ENCODE peak calls at places on chromosomes 3 and 15, in nine cellular contexts. P is tibial nerve; O is IMR-90; T is CD4-positive, alpha-beta T cell; M is HFFc6; D is H9; F is spleen; E is fibroblast of pulmonary artery; V is fibroblast of lung. W is an unnamed sample.

GRCh38 chr15:40103124-40103858 is 5.4 kb downstream of the BMF start:
- DNase-seq in T (no peak), F (peak), P (peak), E (peak), D (peak), M (peak), O (peak), V (peak), W (peak)

GRCh38 chr3:14884665-14885064 is 62.7 kb upstream of the NR2C2 start:
- DNase-seq in F (peak), O (no peak), E (no peak), M (no peak), D (no peak), V (no peak), P (no peak), T (peak), W (no peak)

GRCh38 chr3:126056123-126056522 is 27.8 kb downstream of the SLC41A3 start:
- DNase-seq in D (no peak), V (no peak), F (no peak), P (no peak), T (no peak), M (no peak), E (no peak), O (no peak), W (no peak)

GRCh38 chr15:90035095-90035834 is 34.1 kb downstream of the ZNF710 start:
- DNase-seq in O (peak), T (no peak), M (no peak), D (no peak), F (peak), P (no peak), E (peak), V (peak), W (peak)

GRCh38 chr3:139455855-139456254 is 20.5 kb downstream of the RBP2 start:
- DNase-seq in V (no peak), M (no peak), T (no peak), P (no peak), F (no peak), O (no peak), E (no peak), D (no peak), W (no peak)

GRCh38 chr3:121992601-121993560 is 29.2 kb downstream of the ILDR1 start:
- DNase-seq in M (no peak), P (no peak), F (peak), E (no peak), O (no peak), T (no peak), V (no peak), D (no peak), W (no peak)

GRCh38 chr3:50570508-50571279 is 1.4 kb downstream of the HEMK1 start:
- DNase-seq in P (no peak), D (no peak), E (no peak), F (no peak), O (no peak), V (no peak), M (no peak), T (no peak), W (no peak)

GRCh38 chr3:122307288-122307687 is 17.8 kb upstream of the CSTA start:
- DNase-seq in P (no peak), V (no peak), O (no peak), T (no peak), E (no peak), D (no peak), M (no peak), F (no peak), W (no peak)

GRCh38 chr3:182909318-182910040 is 70.9 kb downstream of the DCUN1D1 start:
- DNase-seq in E (peak), T (no peak), V (peak), P (no peak), D (no peak), M (peak), F (no peak), O (no peak), W (no peak)

GRCh38 chr3:127701281-127701792 is 28.6 kb downstream of the ABTB1 start:
- DNase-seq in M (no peak), T (no peak), P (no peak), V (no peak), O (no peak), D (no peak), E (no peak), F (peak), W (no peak)

GRCh38 chr3:130010556-130010955 is 36.0 kb downstream of the TRH start:
- DNase-seq in M (no peak), V (no peak), F (no peak), D (no peak), P (no peak), T (no peak), O (no peak), E (no peak), W (no peak)

GRCh38 chr3:113255100-113255853 is 43.9 kb downstream of the BOC start:
- DNase-seq in T (no peak), D (peak), M (no peak), P (no peak), V (no peak), F (no peak), O (peak), E (no peak), W (no peak)

GRCh38 chr3:78825118-78825857 is 942.5 kb downstream of the ROBO1 start:
- DNase-seq in P (no peak), E (no peak), D (no peak), T (no peak), F (no peak), O (no peak), M (no peak), V (no peak), W (peak)

GRCh38 chr3:55416381-55416821 is 70.7 kb downstream of the WNT5A start:
- DNase-seq in D (no peak), V (peak), E (peak), O (peak), P (no peak), F (no peak), M (peak), T (no peak), W (peak)

GRCh38 chr15:64502537-64502936 is 42.2 kb downstream of the ZNF609 start:
- DNase-seq in F (no peak), T (no peak), P (no peak), V (peak), O (peak), D (no peak), M (peak), E (peak), W (peak)

GRCh38 chr15:34243226-34243625 is 18.4 kb downstream of the EMC4 start:
- DNase-seq in O (peak), E (peak), F (no peak), P (no peak), T (no peak), D (no peak), M (no peak), V (peak), W (no peak)

GRCh38 chr3:189455796-189456195 is 175.4 kb upstream of the TP63 start:
- DNase-seq in E (no peak), F (no peak), V (no peak), O (no peak), T (no peak), M (no peak), P (no peak), D (no peak), W (no peak)

GRCh38 chr15:96553006-96553405 is 222.5 kb downstream of the NR2F2 start:
- DNase-seq in M (peak), F (no peak), O (no peak), T (no peak), E (no peak), D (no peak), V (no peak), P (no peak), W (peak)

GRCh38 chr15:51229907-51230328 is 108.5 kb downstream of the CYP19A1 start:
- DNase-seq in V (peak), D (no peak), T (no peak), M (peak), P (no peak), F (no peak), E (peak), O (peak), W (no peak)

GRCh38 chr3:105351821-105352220 is 14.9 kb upstream of the ALCAM start:
- DNase-seq in F (no peak), V (peak), P (no peak), O (peak), T (no peak), D (no peak), E (peak), M (peak), W (peak)

GRCh38 chr3:28989646-28990089 is 291.2 kb upstream of the RBMS3 start:
- DNase-seq in M (no peak), V (no peak), F (no peak), E (no peak), P (no peak), D (no peak), O (peak), T (no peak), W (no peak)

GRCh38 chr15:33101036-33101435 is 93.5 kb downstream of the FMN1 start:
- DNase-seq in T (no peak), M (no peak), E (no peak), P (no peak), D (no peak), F (no peak), V (no peak), O (no peak), W (no peak)

GRCh38 chr3:134253475-134254231 is 3.0 kb upstream of the RYK start:
- DNase-seq in P (no peak), M (no peak), T (no peak), V (peak), D (no peak), E (no peak), O (no peak), F (no peak), W (no peak)

GRCh38 chr15:68419301-68420175 is 12.4 kb downstream of the ITGA11 start:
- DNase-seq in D (peak), O (no peak), M (no peak), P (no peak), T (no peak), F (no peak), E (no peak), V (no peak), W (no peak)

GRCh38 chr3:186746008-186746407 is 28.8 kb downstream of the KNG1 start:
- DNase-seq in F (no peak), M (peak), D (peak), O (peak), E (peak), V (peak), P (no peak), T (no peak), W (peak)

GRCh38 chr15:63593705-63594671 is 3.2 kb upstream of the FBXL22 start:
- DNase-seq in T (no peak), D (no peak), V (no peak), M (no peak), O (no peak), E (no peak), P (no peak), F (no peak), W (no peak)

GRCh38 chr3:127831723-127832172 is 9.4 kb upstream of the MGLL start:
- DNase-seq in E (peak), T (no peak), V (peak), P (no peak), F (peak), O (peak), D (peak), M (no peak), W (peak)

GRCh38 chr3:141498592-141499223 is 11.9 kb downstream of the RASA2 start:
- DNase-seq in D (no peak), M (no peak), F (peak), V (no peak), T (peak), P (peak), E (no peak), O (no peak), W (no peak)

GRCh38 chr3:105862217-105862616 is 6.6 kb downstream of the CBLB start:
- DNase-seq in O (no peak), T (no peak), M (no peak), E (no peak), V (no peak), P (no peak), D (no peak), F (no peak), W (no peak)

GRCh38 chr3:185646382-185647133 is 60.5 kb downstream of the SENP2 start:
- DNase-seq in O (no peak), F (no peak), P (no peak), D (no peak), E (no peak), V (no peak), M (no peak), T (no peak), W (no peak)

GRCh38 chr15:39251413-39252197 is 329.3 kb upstream of the THBS1 start:
- DNase-seq in O (peak), E (peak), M (no peak), P (no peak), T (no peak), F (no peak), V (peak), D (no peak), W (no peak)

GRCh38 chr3:11228041-11228440 is 44.2 kb upstream of the ATG7 start:
- DNase-seq in V (no peak), D (no peak), P (no peak), O (no peak), T (no peak), M (no peak), E (no peak), F (no peak), W (no peak)

GRCh38 chr3:143629726-143630125 is 218.5 kb downstream of the SLC9A9 start:
- DNase-seq in V (no peak), M (no peak), O (no peak), E (no peak), D (no peak), T (no peak), P (no peak), F (no peak), W (no peak)

GRCh38 chr3:108403198-108403597 is 106.8 kb downstream of the HHLA2 start:
- DNase-seq in V (no peak), T (no peak), D (no peak), O (no peak), E (no peak), P (no peak), M (no peak), F (no peak), W (no peak)

GRCh38 chr15:85142324-85142723 is 160.7 kb downstream of the PDE8A start:
- DNase-seq in V (peak), D (no peak), T (no peak), P (no peak), E (peak), F (no peak), O (peak), M (peak), W (peak)

GRCh38 chr3:194521514-194522260 is 34.9 kb upstream of the ATP13A3 start:
- DNase-seq in E (peak), T (no peak), P (no peak), V (peak), M (peak), F (no peak), D (no peak), O (peak), W (peak)

GRCh38 chr3:196654006-196654405 is 14.5 kb downstream of the NRROS start:
- DNase-seq in P (no peak), V (no peak), T (no peak), M (no peak), F (no peak), O (no peak), E (no peak), D (no peak), W (no peak)

DNA sequence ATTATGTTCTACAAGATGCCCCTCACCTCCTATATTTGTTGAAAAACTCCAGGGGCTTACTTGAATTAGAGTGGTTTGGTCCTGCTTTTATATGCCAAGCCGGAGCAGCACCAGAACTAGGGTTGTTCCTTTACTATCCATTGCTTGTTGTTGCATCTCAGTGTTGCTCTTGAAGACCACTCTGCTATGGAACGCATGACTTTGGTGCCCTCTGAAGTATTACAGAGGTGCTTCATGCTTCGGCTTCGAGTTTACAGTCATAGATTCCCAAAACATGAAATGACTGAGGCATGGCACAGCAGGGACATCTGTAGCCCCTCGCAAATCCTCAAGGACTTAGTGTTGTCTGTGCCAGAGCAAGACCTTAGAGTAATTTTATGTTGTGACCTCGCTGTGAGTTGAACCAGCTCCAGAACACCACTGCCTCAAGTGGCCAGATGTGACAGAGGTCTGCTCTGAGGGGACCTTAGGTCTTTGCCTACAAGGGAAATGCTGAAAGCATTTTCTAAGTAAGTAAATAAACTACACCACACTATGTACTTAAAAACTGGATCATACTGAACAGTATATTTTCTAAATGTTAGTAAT is 67.2 kb upstream of the SIAH2 start:
- DNase-seq in O (no peak), D (peak), T (no peak), F (no peak), V (no peak), M (no peak), P (no peak), E (no peak), W (peak)
- TF ChIP-seq CTCF in O (no peak), D (peak), T (no peak), F (peak), V (peak), M (peak), P (no peak), E (peak), W (no peak)

DNA sequence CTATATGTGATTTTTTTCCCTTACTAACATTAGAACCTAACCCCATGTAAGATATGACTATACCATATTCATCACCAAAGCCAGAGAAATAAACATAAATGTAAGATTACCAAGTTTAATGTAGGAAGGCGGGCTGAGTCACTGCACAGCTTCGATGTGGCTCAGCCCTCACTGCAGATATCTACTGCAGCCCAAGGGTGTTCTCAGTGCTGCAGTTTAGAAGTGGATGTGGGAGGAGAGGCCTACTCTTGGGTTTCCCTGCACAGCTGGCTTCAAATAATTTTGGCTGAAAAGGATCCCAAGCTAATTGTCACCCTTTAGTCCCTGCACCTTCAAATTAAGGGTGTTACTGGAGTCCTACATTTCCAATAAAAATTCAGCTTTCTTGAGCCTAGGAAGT is 9.2 kb downstream of the ARPP19 start:
- DNase-seq in D (no peak), F (no peak), P (no peak), E (peak), M (peak), O (peak), T (no peak), V (peak), W (no peak)
- TF ChIP-seq CTCF in D (no peak), F (no peak), P (no peak), E (no peak), M (no peak), O (peak), T (no peak), V (no peak), W (no peak)

GRCh38 chr3:157353657-157354056 is 83.0 kb upstream of the PTX3 start:
- DNase-seq in F (no peak), T (no peak), E (no peak), O (no peak), V (no peak), D (no peak), P (no peak), M (no peak), W (no peak)

GRCh38 chr3:157351981-157352380 is 84.7 kb upstream of the PTX3 start:
- DNase-seq in F (no peak), M (no peak), E (no peak), D (no peak), V (no peak), T (no peak), O (no peak), P (no peak), W (no peak)

DNA sequence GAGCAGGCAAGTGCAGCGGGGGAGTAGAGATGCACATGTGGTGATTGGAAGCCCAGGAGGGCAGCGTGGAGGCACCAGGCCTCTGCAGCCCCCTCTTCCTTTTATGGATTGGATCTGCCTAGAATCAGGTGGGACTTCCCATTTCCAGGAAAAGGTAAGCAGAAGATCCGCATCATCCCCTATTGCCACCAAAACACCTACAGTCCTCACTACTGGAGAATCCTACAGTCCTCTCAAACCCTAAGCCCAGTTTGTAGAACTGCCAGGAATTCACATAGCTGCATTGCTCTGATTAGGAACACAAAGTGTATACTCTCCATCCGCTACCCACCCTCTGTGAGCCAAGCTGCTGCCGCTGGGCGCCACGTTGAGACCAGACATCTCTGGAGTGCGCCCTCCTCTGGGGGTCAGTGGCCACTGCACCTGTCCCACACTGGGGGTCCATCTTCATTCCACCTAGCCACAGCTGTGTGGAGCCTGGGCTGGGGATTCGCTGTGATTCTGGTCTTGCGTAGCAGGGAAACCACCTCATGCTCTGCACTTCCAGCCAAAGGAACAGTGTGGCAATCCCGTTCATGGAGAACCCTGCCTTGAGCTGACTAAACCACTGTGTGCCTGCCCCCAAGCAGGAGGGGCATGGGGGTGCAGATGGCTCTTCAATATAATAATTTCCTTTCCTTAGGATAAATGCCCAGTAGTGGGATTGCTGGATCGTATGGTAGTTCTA is 88.9 kb upstream of the PTX3 start:
- DNase-seq in V (no peak), O (no peak), D (peak), E (no peak), M (no peak), F (no peak), P (no peak), T (no peak), W (peak)
- TF ChIP-seq CTCF in V (peak), O (no peak), D (peak), E (peak), M (peak), F (no peak), P (no peak), T (no peak), W (peak)

GRCh38 chr3:44803298-44803697 is 41.7 kb downstream of the KIF15 start:
- DNase-seq in T (no peak), O (no peak), F (no peak), V (no peak), M (no peak), D (no peak), P (no peak), E (no peak), W (no peak)

GRCh38 chr3:44802006-44802405 is 40.4 kb downstream of the KIF15 start:
- DNase-seq in V (no peak), F (no peak), P (no peak), O (no peak), D (no peak), M (no peak), E (no peak), T (no peak), W (no peak)

GRCh38 chr3:44805960-44806359 is 44.4 kb downstream of the KIF15 start:
- DNase-seq in E (no peak), O (no peak), T (no peak), D (no peak), F (no peak), V (no peak), P (no peak), M (no peak), W (no peak)
- TF ChIP-seq CTCF in E (no peak), O (no peak), T (no peak), D (peak), F (no peak), V (no peak), P (no peak), M (peak), W (no peak)